ENCODE peak calls at places on chromosomes 6 and 20, in nine cellular contexts. X is kidney epithelial cell; D is neuronal stem cell; W is neural crest cell; P is stimulated activated CD4-positive, alpha-beta T cell treated with anti-CD3 and anti-CD28 coated beads, Interleukin-4, amount 100 ng/mL, for 48 hours; O is activated T-cell treated with anti-CD3 and anti-CD28 coated beads, Interleukin-2, amount 50 U/mL, for 1 hour; H is CD8-positive, alpha-beta T cell; Z is heart left ventricle; R is HTR-8/SVneo. T is an unnamed sample.

GRCh38 chr6:28597217-28597835 is 71.6 kb downstream of the GPX5 start:
- DNase-seq in D (no peak), R (no peak), P (peak), O (no peak), W (peak), H (no peak), Z (no peak), X (no peak), T (no peak)

GRCh38 chr20:13285408-13285807 is 64.3 kb downstream of the ISM1 start:
- DNase-seq in H (no peak), P (no peak), D (no peak), W (no peak), O (no peak), X (no peak), R (no peak), Z (no peak), T (no peak)

GRCh38 chr6:102619585-102619984 is 1226.1 kb downstream of the GRIK2 start:
- DNase-seq in D (no peak), X (no peak), R (peak), O (no peak), W (no peak), Z (no peak), P (no peak), H (no peak), T (no peak)

GRCh38 chr6:106141441-106142237 is 55.5 kb downstream of the PRDM1 start:
- DNase-seq in D (no peak), W (no peak), Z (no peak), H (no peak), P (no peak), X (no peak), O (peak), R (no peak), T (peak)

GRCh38 chr6:54992789-54993188 is 146.2 kb downstream of the FAM83B start:
- DNase-seq in O (no peak), W (no peak), D (no peak), P (no peak), H (no peak), Z (no peak), R (no peak), X (no peak), T (no peak)

GRCh38 chr20:24705486-24705885 is 236.1 kb downstream of the SYNDIG1 start:
- DNase-seq in W (no peak), O (no peak), X (no peak), R (no peak), D (no peak), Z (no peak), H (no peak), P (no peak), T (no peak)

GRCh38 chr6:127188752-127189151 is 70.3 kb downstream of the RSPO3 start:
- DNase-seq in D (no peak), P (no peak), H (no peak), Z (no peak), X (no peak), R (no peak), W (no peak), O (no peak), T (no peak)

GRCh38 chr20:49510562-49511117 is 28.2 kb upstream of the KCNB1 start:
- DNase-seq in W (no peak), X (no peak), R (peak), P (no peak), H (no peak), Z (peak), O (no peak), D (no peak), T (no peak)

GRCh38 chr6:138795809-138796469 is at the start of gene ECT2L:
- DNase-seq in Z (peak), D (peak), R (no peak), P (no peak), O (no peak), H (no peak), W (peak), X (no peak), T (no peak)

GRCh38 chr6:24827162-24827561 is 28.4 kb upstream of the ARMH2 start:
- DNase-seq in H (no peak), P (no peak), R (peak), D (no peak), Z (no peak), O (no peak), X (no peak), W (no peak), T (no peak)

GRCh38 chr20:2238601-2239000 is 57.2 kb upstream of the TGM3 start:
- DNase-seq in R (no peak), Z (no peak), W (no peak), P (no peak), O (no peak), H (no peak), X (no peak), D (no peak), T (no peak)

GRCh38 chr6:107458687-107459282 is 579 bp downstream of the PDSS2 start:
- DNase-seq in X (no peak), P (peak), W (no peak), Z (no peak), R (peak), H (peak), O (no peak), D (no peak), T (peak)

GRCh38 chr6:15026832-15027231 is 219.0 kb upstream of the JARID2 start:
- DNase-seq in D (no peak), X (peak), H (no peak), R (no peak), P (no peak), O (no peak), W (no peak), Z (no peak), T (no peak)

GRCh38 chr6:160431231-160431630 is 83.1 kb downstream of the SLC22A3 start:
- DNase-seq in W (no peak), X (no peak), P (no peak), D (no peak), H (no peak), O (no peak), Z (peak), R (no peak), T (no peak)

GRCh38 chr20:20078041-20078440 is 25.7 kb downstream of the CFAP61 start:
- DNase-seq in Z (no peak), P (no peak), D (no peak), R (no peak), W (no peak), X (no peak), O (no peak), H (no peak), T (no peak)

GRCh38 chr6:52566853-52567279 is 10.0 kb downstream of the TRAM2 start:
- DNase-seq in W (no peak), O (no peak), Z (peak), D (no peak), X (peak), P (no peak), R (peak), H (no peak), T (no peak)

GRCh38 chr20:38610521-38610920 is 8.9 kb downstream of the ARHGAP40 start:
- DNase-seq in H (no peak), Z (no peak), P (no peak), O (no peak), R (peak), W (no peak), D (no peak), X (peak), T (no peak)

GRCh38 chr6:154872605-154873004 is 122.5 kb upstream of the TIAM2 start:
- DNase-seq in R (no peak), W (no peak), D (no peak), Z (no peak), X (no peak), H (no peak), P (no peak), O (no peak), T (no peak)

GRCh38 chr6:99894815-99895214 is 99.2 kb downstream of the MCHR2 start:
- DNase-seq in X (no peak), D (no peak), Z (no peak), W (no peak), H (no peak), P (no peak), R (no peak), O (no peak), T (no peak)

GRCh38 chr6:145886228-145886956 is 71.8 kb upstream of the FBXO30 start:
- DNase-seq in W (no peak), D (no peak), X (no peak), Z (no peak), O (no peak), P (no peak), R (no peak), H (no peak), T (no peak)

GRCh38 chr6:42345696-42346416 is 105.9 kb downstream of the TRERF1 start:
- DNase-seq in X (no peak), W (no peak), H (no peak), Z (no peak), R (no peak), O (no peak), D (no peak), P (no peak), T (no peak)

GRCh38 chr6:46026307-46026706 is 10.6 kb upstream of the CLIC5 start:
- DNase-seq in W (no peak), H (no peak), X (no peak), O (no peak), D (no peak), R (no peak), Z (no peak), P (no peak), T (no peak)

GRCh38 chr20:53083411-53083810 is 111.3 kb downstream of the TSHZ2 start:
- DNase-seq in Z (no peak), H (no peak), X (no peak), O (no peak), D (no peak), P (no peak), R (no peak), W (no peak), T (no peak)

GRCh38 chr6:157831424-157832249 is 8.6 kb downstream of the SNX9 start:
- DNase-seq in X (no peak), W (no peak), D (no peak), R (no peak), H (no peak), O (no peak), P (no peak), Z (no peak), T (no peak)

GRCh38 chr6:4113623-4114022 is 21.8 kb downstream of the ECI2 start:
- DNase-seq in O (no peak), H (no peak), R (no peak), W (no peak), D (no peak), X (no peak), Z (no peak), P (no peak), T (no peak)

GRCh38 chr20:63321148-63321831 is 28.3 kb downstream of the COL20A1 start:
- DNase-seq in H (no peak), P (no peak), Z (peak), W (no peak), D (no peak), X (no peak), R (no peak), O (no peak), T (no peak)